ENCODE peak calls at places on chromosomes 2 and 18, in five cellular contexts. D is NB4, J is upper lobe of left lung, F is HCT116, W is spleen. S is an unnamed sample.

GRCh38 chr2:240954436-240955305 is 43.7 kb upstream of the SNED1 start:
- DNase-seq in D (no peak), J (peak), F (no peak), W (peak), S (peak)

GRCh38 chr2:218605438-218605837 is 2.3 kb upstream of the PLCD4 start:
- DNase-seq in D (no peak), J (no peak), F (no peak), W (no peak), S (no peak)

GRCh38 chr2:55763721-55764120 is 70.1 kb upstream of the PNPT1 start:
- DNase-seq in D (no peak), J (no peak), F (no peak), W (no peak), S (no peak)

GRCh38 chr2:241983571-241984270 is 114.2 kb downstream of the RTP5 start:
- DNase-seq in D (no peak), J (peak), F (no peak), W (peak), S (no peak)

GRCh38 chr2:206845877-206846276 is 80.5 kb downstream of the FASTKD2 start:
- DNase-seq in D (no peak), J (no peak), F (no peak), W (no peak), S (no peak)

GRCh38 chr2:102155703-102156515 is 13.4 kb downstream of the IL1R1 start:
- DNase-seq in D (peak), J (no peak), F (no peak), W (no peak), S (peak)

GRCh38 chr2:226726546-226726945 is 73.1 kb downstream of the IRS1 start:
- DNase-seq in D (no peak), J (no peak), F (no peak), W (no peak), S (no peak)

GRCh38 chr2:137969418-137969765 is 5.1 kb downstream of the HNMT start:
- DNase-seq in D (peak), J (no peak), F (no peak), W (no peak), S (no peak)

GRCh38 chr18:57697434-57697833 is 75.8 kb upstream of the NARS1 start:
- DNase-seq in D (no peak), J (no peak), F (no peak), W (no peak), S (no peak)

GRCh38 chr2:135890830-135891229 is 14.6 kb upstream of the MCM6 start:
- DNase-seq in D (no peak), J (no peak), F (no peak), W (no peak), S (no peak)

GRCh38 chr18:48819276-48819675 is 131.5 kb downstream of the SMAD7 start:
- DNase-seq in D (no peak), J (no peak), F (no peak), W (peak), S (no peak)

GRCh38 chr2:119066272-119066804 is 92.2 kb downstream of the C1QL2 start:
- DNase-seq in D (no peak), J (no peak), F (no peak), W (no peak), S (no peak)

GRCh38 chr2:174666312-174666711 is 68.7 kb upstream of the WIPF1 start:
- DNase-seq in D (peak), J (no peak), F (no peak), W (no peak), S (no peak)

GRCh38 chr2:35447210-35447609 is 908.4 kb upstream of the CRIM1 start:
- DNase-seq in D (peak), J (no peak), F (no peak), W (no peak), S (no peak)

GRCh38 chr2:100819365-100820345 is at the start of gene NPAS2:
- DNase-seq in D (peak), J (peak), F (no peak), W (no peak), S (peak)

GRCh38 chr18:34738173-34738894 is 28.2 kb downstream of the DTNA start:
- DNase-seq in D (no peak), J (no peak), F (no peak), W (no peak), S (no peak)

GRCh38 chr2:26900831-26901321 is 52.9 kb downstream of the DPYSL5 start:
- DNase-seq in D (peak), J (no peak), F (no peak), W (no peak), S (peak)

GRCh38 chr2:67880291-67880761 is 182.5 kb downstream of the C1D start:
- DNase-seq in D (no peak), J (peak), F (no peak), W (no peak), S (peak)

GRCh38 chr2:101344173-101344572 is 35.7 kb upstream of the RNF149 start:
- DNase-seq in D (no peak), J (no peak), F (no peak), W (no peak), S (no peak)

GRCh38 chr18:28666216-28666615 is 489.3 kb upstream of the CDH2 start:
- DNase-seq in D (no peak), J (no peak), F (no peak), W (no peak), S (no peak)

GRCh38 chr2:12055219-12055618 is 308.8 kb downstream of the LPIN1 start:
- DNase-seq in D (no peak), J (no peak), F (no peak), W (no peak), S (no peak)

GRCh38 chr18:54033087-54033486 is 191.4 kb downstream of the MBD2 start:
- DNase-seq in D (no peak), J (no peak), F (no peak), W (no peak), S (no peak)

GRCh38 chr2:241352227-241352626 is 3.9 kb upstream of the FARP2 start:
- DNase-seq in D (no peak), J (no peak), F (no peak), W (no peak), S (no peak)

GRCh38 chr2:41955641-41956040 is 92.2 kb upstream of the PKDCC start:
- DNase-seq in D (peak), J (no peak), F (no peak), W (no peak), S (no peak)

GRCh38 chr2:201396595-201396994 is 39.5 kb upstream of the FLACC1 start:
- DNase-seq in D (no peak), J (no peak), F (peak), W (no peak), S (no peak)

GRCh38 chr18:78605255-78605654 is 374.4 kb upstream of the SALL3 start:
- DNase-seq in D (no peak), J (no peak), F (no peak), W (peak), S (no peak)

GRCh38 chr2:102303589-102303988 is 7.8 kb upstream of the IL1RL1 start:
- DNase-seq in D (no peak), J (no peak), F (no peak), W (no peak), S (no peak)

GRCh38 chr2:9336209-9336533 is 87.2 kb downstream of the ITGB1BP1 start:
- DNase-seq in D (no peak), J (no peak), F (no peak), W (no peak), S (no peak)

GRCh38 chr2:180983468-180984388 is 3.3 kb downstream of the UBE2E3 start:
- DNase-seq in D (peak), J (no peak), F (peak), W (no peak), S (no peak)

GRCh38 chr2:217743980-217744761 is 258.6 kb downstream of the TNS1 start:
- DNase-seq in D (no peak), J (no peak), F (no peak), W (no peak), S (no peak)

GRCh38 chr2:101991731-101992145 is at the start of gene IL1R2:
- DNase-seq in D (peak), J (no peak), F (no peak), W (peak), S (no peak)

GRCh38 chr18:22110482-22110924 is 58.9 kb upstream of the GATA6 start:
- DNase-seq in D (no peak), J (no peak), F (no peak), W (no peak), S (no peak)

GRCh38 chr2:207499114-207499513 is 30.6 kb upstream of the CREB1 start:
- DNase-seq in D (peak), J (no peak), F (no peak), W (no peak), S (no peak)

GRCh38 chr2:233867993-233868532 is at the start of gene MSL3B:
- DNase-seq in D (peak), J (peak), F (peak), W (peak), S (no peak)

GRCh38 chr2:23477392-23477791 is 92.4 kb downstream of the KLHL29 start:
- DNase-seq in D (no peak), J (no peak), F (no peak), W (no peak), S (no peak)

GRCh38 chr2:58865436-58865835 is 624.3 kb upstream of the FANCL start:
- DNase-seq in D (no peak), J (no peak), F (no peak), W (no peak), S (no peak)

GRCh38 chr18:5518899-5519371 is 24.9 kb downstream of the EPB41L3 start:
- DNase-seq in D (no peak), J (no peak), F (no peak), W (no peak), S (no peak)

GRCh38 chr2:62236499-62236898 is 40.6 kb downstream of the B3GNT2 start:
- DNase-seq in D (no peak), J (no peak), F (no peak), W (no peak), S (no peak)

GRCh38 chr2:62234755-62235655 is 39.1 kb downstream of the B3GNT2 start:
- DNase-seq in D (no peak), J (peak), F (no peak), W (no peak), S (no peak)

GRCh38 chr2:62229082-62229620 is 33.2 kb downstream of the B3GNT2 start:
- DNase-seq in D (peak), J (no peak), F (no peak), W (no peak), S (no peak)

GRCh38 chr2:62227386-62228075 is 31.6 kb downstream of the B3GNT2 start:
- DNase-seq in D (no peak), J (no peak), F (no peak), W (no peak), S (no peak)

GRCh38 chr2:62231541-62231940 is 35.6 kb downstream of the B3GNT2 start:
- DNase-seq in D (no peak), J (no peak), F (no peak), W (no peak), S (no peak)
- TF ChIP-seq POLR2A in D (no peak), J (no peak), F (no peak), W (no peak), S (no peak)

GRCh38 chr2:16652296-16653082 is 13.1 kb downstream of the CYRIA start:
- DNase-seq in D (no peak), J (no peak), F (no peak), W (no peak), S (peak)

GRCh38 chr2:16647992-16648617 is 17.5 kb downstream of the CYRIA start:
- DNase-seq in D (no peak), J (no peak), F (no peak), W (no peak), S (no peak)

GRCh38 chr2:16649353-16650286 is 16.0 kb downstream of the CYRIA start:
- DNase-seq in D (no peak), J (no peak), F (no peak), W (no peak), S (peak)

GRCh38 chr2:16653083-16653375 is 12.6 kb downstream of the CYRIA start:
- DNase-seq in D (no peak), J (no peak), F (no peak), W (no peak), S (peak)

GRCh38 chr2:16650287-16651249 is 15.1 kb downstream of the CYRIA start:
- DNase-seq in D (peak), J (no peak), F (no peak), W (no peak), S (no peak)
- H3K4me3 ChIP-seq in D (peak), J (peak), F (no peak), W (peak), S (no peak)

GRCh38 chr2:231399853-231400667 is 4.5 kb downstream of the B3GNT7 start:
- DNase-seq in D (peak), J (no peak), F (no peak), W (peak), S (no peak)
- TF ChIP-seq POLR2A in D (no peak), J (no peak), F (no peak), W (no peak), S (no peak)

DNA sequence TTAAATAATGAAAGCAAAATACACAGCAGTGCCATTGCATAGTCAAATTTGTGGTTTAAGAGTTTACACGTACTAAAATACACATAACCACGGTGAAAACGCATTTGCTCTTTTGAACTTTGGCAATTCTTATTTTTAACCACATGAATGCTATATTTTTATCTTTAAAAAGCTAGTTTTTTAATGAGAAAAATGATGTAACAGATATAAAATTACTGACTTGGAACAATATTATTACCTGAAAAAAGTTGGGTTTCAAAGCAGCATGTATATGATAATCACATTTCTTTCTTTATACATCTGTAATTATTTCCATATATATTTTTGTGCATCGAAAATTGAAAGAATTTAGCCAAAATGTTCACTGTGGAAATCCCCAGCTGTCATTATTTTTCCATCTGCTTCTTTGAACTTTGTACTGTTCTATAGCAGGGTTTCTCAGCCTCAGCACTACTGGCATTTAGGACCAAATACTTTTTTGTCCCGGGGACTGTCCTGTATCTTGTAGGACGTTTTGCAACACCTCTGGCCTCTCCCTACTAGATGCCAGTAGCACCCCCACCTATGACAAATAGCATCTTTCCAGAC is 75.9 kb upstream of the CAB39 start:
- DNase-seq in D (no peak), J (no peak), F (no peak), W (no peak), S (no peak)
- H3K4me3 ChIP-seq in D (no peak), J (no peak), F (no peak), W (no peak), S (no peak)